ENCODE peak calls at places on chromosomes 1 and 21, in five cellular contexts. One of them, this sample, is unnamed.

GRCh38 chr1:39272027-39272790 is 67.7 kb downstream of the MACF1 start:
- DNase-seq in mesenchymal stem cell: peak; percentile 83
- DNase-seq in neuronal stem cell: no peak
- DNase-seq in IMR-90: peak; percentile 53
- DNase-seq in H9: no peak
- DNase-seq in this sample: peak; percentile 85

GRCh38 chr1:219086956-219087469 is 86.7 kb upstream of the LYPLAL1 start:
- DNase-seq in mesenchymal stem cell: no peak
- DNase-seq in neuronal stem cell: no peak
- DNase-seq in IMR-90: no peak
- DNase-seq in H9: no peak
- DNase-seq in this sample: no peak

GRCh38 chr1:155094622-155094948 is 15.9 kb downstream of the EFNA3 start:
- DNase-seq in mesenchymal stem cell: no peak
- DNase-seq in neuronal stem cell: no peak
- DNase-seq in IMR-90: no peak
- DNase-seq in H9: no peak
- DNase-seq in this sample: no peak

GRCh38 chr1:11784993-11785769 is 20.6 kb downstream of the MTHFR start:
- DNase-seq in mesenchymal stem cell: peak; percentile 66
- DNase-seq in neuronal stem cell: peak; percentile 57
- DNase-seq in IMR-90: peak; percentile 21
- DNase-seq in H9: peak; percentile 93
- DNase-seq in this sample: peak; percentile 82

GRCh38 chr21:46038871-46039397 is 57.4 kb downstream of the COL6A1 start:
- DNase-seq in mesenchymal stem cell: peak; percentile 88
- DNase-seq in neuronal stem cell: no peak
- DNase-seq in IMR-90: peak; percentile 83
- DNase-seq in H9: no peak
- DNase-seq in this sample: no peak

GRCh38 chr1:147243228-147243685 is 773 bp downstream of the CHD1L start:
- DNase-seq in mesenchymal stem cell: no peak
- DNase-seq in neuronal stem cell: no peak
- DNase-seq in IMR-90: peak; percentile 86
- DNase-seq in H9: no peak
- DNase-seq in this sample: peak; percentile 61

GRCh38 chr21:34313116-34313515 is 50.7 kb upstream of the KCNE2 start:
- DNase-seq in mesenchymal stem cell: no peak
- DNase-seq in neuronal stem cell: no peak
- DNase-seq in IMR-90: peak; percentile 6
- DNase-seq in H9: no peak
- DNase-seq in this sample: peak; percentile 22

GRCh38 chr1:201309420-201309819 is 26.1 kb downstream of the PKP1 start:
- DNase-seq in mesenchymal stem cell: peak; percentile 24
- DNase-seq in neuronal stem cell: peak; percentile 57
- DNase-seq in IMR-90: peak; percentile 12
- DNase-seq in H9: peak; percentile 80
- DNase-seq in this sample: peak; percentile 98

GRCh38 chr1:44802306-44803061 is 2.3 kb downstream of the PLK3 start:
- DNase-seq in mesenchymal stem cell: no peak
- DNase-seq in neuronal stem cell: peak; percentile 84
- DNase-seq in IMR-90: no peak
- DNase-seq in H9: no peak
- DNase-seq in this sample: no peak

GRCh38 chr1:226603030-226603960 is 54.7 kb downstream of the STUM start:
- DNase-seq in mesenchymal stem cell: peak; percentile 6
- DNase-seq in neuronal stem cell: no peak
- DNase-seq in IMR-90: peak; percentile 48
- DNase-seq in H9: no peak
- DNase-seq in this sample: no peak

GRCh38 chr1:37255111-37255795 is 219.1 kb upstream of the ZC3H12A start:
- DNase-seq in mesenchymal stem cell: no peak
- DNase-seq in neuronal stem cell: peak; percentile 76
- DNase-seq in IMR-90: no peak
- DNase-seq in H9: peak; percentile 91
- DNase-seq in this sample: peak; percentile 92

GRCh38 chr1:41331546-41331917 is 29.7 kb upstream of the FOXO6 start:
- DNase-seq in mesenchymal stem cell: no peak
- DNase-seq in neuronal stem cell: no peak
- DNase-seq in IMR-90: no peak
- DNase-seq in H9: no peak
- DNase-seq in this sample: no peak

GRCh38 chr1:30033276-30034104 is 689.9 kb downstream of the MATN1 start:
- DNase-seq in mesenchymal stem cell: no peak
- DNase-seq in neuronal stem cell: no peak
- DNase-seq in IMR-90: no peak
- DNase-seq in H9: no peak
- DNase-seq in this sample: no peak

GRCh38 chr1:54810144-54810942 is 9.2 kb upstream of the TTC22 start:
- DNase-seq in mesenchymal stem cell: peak; percentile 56
- DNase-seq in neuronal stem cell: peak; percentile 64
- DNase-seq in IMR-90: peak; percentile 37
- DNase-seq in H9: peak; percentile 83
- DNase-seq in this sample: peak; percentile 68

GRCh38 chr1:24289937-24290595 is 29.1 kb upstream of the GRHL3 start:
- DNase-seq in mesenchymal stem cell: peak; percentile 82
- DNase-seq in neuronal stem cell: no peak
- DNase-seq in IMR-90: peak; percentile 81
- DNase-seq in H9: no peak
- DNase-seq in this sample: no peak

GRCh38 chr1:247357062-247357780 is 25.6 kb upstream of the ZNF496 start:
- DNase-seq in mesenchymal stem cell: peak; percentile 96
- DNase-seq in neuronal stem cell: no peak
- DNase-seq in IMR-90: peak; percentile 91
- DNase-seq in H9: no peak
- DNase-seq in this sample: peak; percentile 94

GRCh38 chr1:39501666-39502065 is 10.2 kb downstream of the BMP8A start:
- DNase-seq in mesenchymal stem cell: no peak
- DNase-seq in neuronal stem cell: no peak
- DNase-seq in IMR-90: peak; percentile 68
- DNase-seq in H9: no peak
- DNase-seq in this sample: no peak

GRCh38 chr1:5980314-5981008 is 11.8 kb downstream of the NPHP4 start:
- DNase-seq in mesenchymal stem cell: peak; percentile 69
- DNase-seq in neuronal stem cell: peak; percentile 51
- DNase-seq in IMR-90: peak; percentile 34
- DNase-seq in H9: peak; percentile 95
- DNase-seq in this sample: peak; percentile 97

GRCh38 chr1:204461331-204462228 is 33.0 kb downstream of the PIK3C2B start:
- DNase-seq in mesenchymal stem cell: no peak
- DNase-seq in neuronal stem cell: no peak
- DNase-seq in IMR-90: no peak
- DNase-seq in H9: no peak
- DNase-seq in this sample: no peak

GRCh38 chr1:207981976-207982375 is 71.1 kb upstream of the CD34 start:
- DNase-seq in mesenchymal stem cell: no peak
- DNase-seq in neuronal stem cell: no peak
- DNase-seq in IMR-90: no peak
- DNase-seq in H9: peak; percentile 78
- DNase-seq in this sample: peak; percentile 77

GRCh38 chr1:59022799-59023198 is 239.0 kb upstream of the JUN start:
- DNase-seq in mesenchymal stem cell: no peak
- DNase-seq in neuronal stem cell: no peak
- DNase-seq in IMR-90: no peak
- DNase-seq in H9: no peak
- DNase-seq in this sample: no peak

GRCh38 chr1:84350104-84350503 is 48.2 kb upstream of the DNASE2B start:
- DNase-seq in mesenchymal stem cell: no peak
- DNase-seq in neuronal stem cell: no peak
- DNase-seq in IMR-90: no peak
- DNase-seq in H9: no peak
- DNase-seq in this sample: no peak

GRCh38 chr21:45109831-45110492 is 35.6 kb downstream of the ADARB1 start:
- DNase-seq in mesenchymal stem cell: peak; percentile 56
- DNase-seq in neuronal stem cell: no peak
- DNase-seq in IMR-90: no peak
- DNase-seq in H9: no peak
- DNase-seq in this sample: no peak

GRCh38 chr1:79398501-79398900 is 392.0 kb upstream of the ADGRL4 start:
- DNase-seq in mesenchymal stem cell: no peak
- DNase-seq in neuronal stem cell: no peak
- DNase-seq in IMR-90: no peak
- DNase-seq in H9: no peak
- DNase-seq in this sample: no peak

GRCh38 chr1:116415699-116416533 is 42.9 kb downstream of the ATP1A1 start:
- DNase-seq in mesenchymal stem cell: no peak
- DNase-seq in neuronal stem cell: peak; percentile 29
- DNase-seq in IMR-90: peak; percentile 18
- DNase-seq in H9: peak; percentile 55
- DNase-seq in this sample: peak; percentile 96

GRCh38 chr1:170864238-170864637 is 71.1 kb upstream of the MROH9 start:
- DNase-seq in mesenchymal stem cell: no peak
- DNase-seq in neuronal stem cell: no peak
- DNase-seq in IMR-90: peak; percentile 3
- DNase-seq in H9: no peak
- DNase-seq in this sample: no peak

GRCh38 chr1:162319510-162320160 is 57.0 kb downstream of the SPATA46 start:
- DNase-seq in mesenchymal stem cell: no peak
- DNase-seq in neuronal stem cell: no peak
- DNase-seq in IMR-90: peak; percentile 16
- DNase-seq in H9: no peak
- DNase-seq in this sample: no peak

GRCh38 chr1:63327417-63328139 is 5.2 kb downstream of the FOXD3 start:
- DNase-seq in mesenchymal stem cell: peak; percentile 54
- DNase-seq in neuronal stem cell: peak; percentile 82
- DNase-seq in IMR-90: peak; percentile 62
- DNase-seq in H9: peak; percentile 93
- DNase-seq in this sample: peak; percentile 89

GRCh38 chr1:163170975-163171676 is 31.6 kb downstream of the RGS5 start:
- DNase-seq in mesenchymal stem cell: peak; percentile 27
- DNase-seq in neuronal stem cell: no peak
- DNase-seq in IMR-90: peak; percentile 47
- DNase-seq in H9: no peak
- DNase-seq in this sample: no peak

GRCh38 chr1:31575373-31576140 is 758 bp upstream of the TINAGL1 start:
- DNase-seq in mesenchymal stem cell: no peak
- DNase-seq in neuronal stem cell: no peak
- DNase-seq in IMR-90: no peak
- DNase-seq in H9: no peak
- DNase-seq in this sample: peak; percentile 39

GRCh38 chr1:30652151-30652915 is 71.1 kb downstream of the MATN1 start:
- DNase-seq in mesenchymal stem cell: no peak
- DNase-seq in neuronal stem cell: no peak
- DNase-seq in IMR-90: no peak
- DNase-seq in H9: no peak
- DNase-seq in this sample: peak; percentile 42

GRCh38 chr1:3312894-3313578 is 141.4 kb upstream of the ARHGEF16 start:
- DNase-seq in mesenchymal stem cell: peak; percentile 99
- DNase-seq in neuronal stem cell: peak; percentile 67
- DNase-seq in IMR-90: peak; percentile 99
- DNase-seq in H9: peak; percentile 77
- DNase-seq in this sample: peak; percentile 95

GRCh38 chr1:48216276-48216675 is 6.2 kb upstream of the SLC5A9 start:
- DNase-seq in mesenchymal stem cell: no peak
- DNase-seq in neuronal stem cell: no peak
- DNase-seq in IMR-90: no peak
- DNase-seq in H9: peak; percentile 12
- DNase-seq in this sample: no peak

DNA sequence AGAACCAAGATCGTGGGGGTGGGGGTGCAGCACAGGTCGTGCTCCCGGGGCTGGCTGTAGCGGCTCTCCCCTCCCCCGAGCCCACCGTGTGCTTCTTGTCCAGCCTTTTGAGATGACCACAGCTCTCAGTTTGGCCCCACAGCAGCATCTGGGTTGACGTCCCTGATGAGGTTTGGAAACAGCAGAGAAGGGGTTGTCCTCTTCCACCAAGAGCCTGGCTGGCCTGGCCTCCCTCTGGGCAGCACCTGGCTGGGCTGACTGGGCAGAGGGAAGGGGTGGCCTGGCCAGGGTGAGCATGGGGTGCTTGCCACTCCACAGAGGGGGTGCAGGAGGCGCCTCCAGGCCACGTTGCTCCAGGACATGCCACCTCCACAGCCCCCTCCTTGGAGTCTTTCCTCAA is 61.5 kb downstream of the SKI start:
- DNase-seq in mesenchymal stem cell: no peak
- DNase-seq in neuronal stem cell: no peak
- DNase-seq in IMR-90: no peak
- DNase-seq in H9: no peak
- DNase-seq in this sample: no peak
- H3K4me1 ChIP-seq in mesenchymal stem cell: peaks cover 63% of the 10 kb centered on the region
- H3K4me1 ChIP-seq in neuronal stem cell: peaks cover 5% of the 10 kb centered on the region
- H3K4me1 ChIP-seq in IMR-90: peaks cover 45% of the 10 kb centered on the region
- H3K4me1 ChIP-seq in H9: no peaks in the 10 kb centered on the region
- H3K4me1 ChIP-seq in this sample: peaks cover 4% of the 10 kb centered on the region

DNA sequence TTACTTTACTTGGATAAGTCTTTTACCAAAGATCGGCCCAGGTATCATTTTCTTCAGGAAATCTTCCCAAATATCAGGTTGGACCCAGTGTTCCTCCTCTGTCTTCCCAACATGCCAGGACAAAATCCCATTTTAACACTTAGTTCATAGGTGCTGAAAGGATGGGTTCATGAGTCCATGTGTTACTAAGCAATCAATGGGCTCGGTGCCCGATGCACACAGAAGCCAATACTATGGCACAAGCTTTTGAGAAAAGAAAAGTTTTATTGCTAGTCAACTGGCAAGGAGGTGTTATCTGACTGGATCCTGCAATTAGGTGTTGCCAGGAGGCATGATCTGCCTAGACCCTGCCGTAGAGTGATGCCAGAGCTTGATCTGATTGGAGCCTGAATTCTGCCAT is 133.3 kb upstream of the SLC44A3 start:
- DNase-seq in mesenchymal stem cell: no peak
- DNase-seq in neuronal stem cell: no peak
- DNase-seq in IMR-90: no peak
- DNase-seq in H9: no peak
- DNase-seq in this sample: no peak
- H2BK120ac ChIP-seq in mesenchymal stem cell: no peak overlapping the region
- H2BK120ac ChIP-seq in neuronal stem cell: no peak overlapping the region
- H2BK120ac ChIP-seq in IMR-90: peak overlapping the region; percentile 57
- H2BK120ac ChIP-seq in H9: no peak overlapping the region
- H2BK120ac ChIP-seq in this sample: no peak overlapping the region

GRCh38 chr1:227901239-227901905 is 46.4 kb downstream of the WNT9A start:
- DNase-seq in mesenchymal stem cell: no peak
- DNase-seq in neuronal stem cell: no peak
- DNase-seq in IMR-90: no peak
- DNase-seq in H9: peak; percentile 17
- DNase-seq in this sample: no peak
- H3K4ac ChIP-seq in mesenchymal stem cell: no peak overlapping the region
- H3K4ac ChIP-seq in neuronal stem cell: peak overlapping the region; percentile 37
- H3K4ac ChIP-seq in IMR-90: no peak overlapping the region
- H3K4ac ChIP-seq in H9: no peak overlapping the region
- H3K4ac ChIP-seq in this sample: no peak overlapping the region

GRCh38 chr1:246065592-246065991 is 441.5 kb downstream of the SMYD3 start:
- DNase-seq in mesenchymal stem cell: no peak
- DNase-seq in neuronal stem cell: no peak
- DNase-seq in IMR-90: no peak
- DNase-seq in H9: no peak
- DNase-seq in this sample: peak; percentile 88
- H3K4me1 ChIP-seq in mesenchymal stem cell: peaks cover 2% of the 10 kb centered on the region
- H3K4me1 ChIP-seq in neuronal stem cell: peaks cover 16% of the 10 kb centered on the region
- H3K4me1 ChIP-seq in IMR-90: peaks cover 6% of the 10 kb centered on the region
- H3K4me1 ChIP-seq in H9: peaks cover 3% of the 10 kb centered on the region
- H3K4me1 ChIP-seq in this sample: peaks cover 17% of the 10 kb centered on the region

DNA sequence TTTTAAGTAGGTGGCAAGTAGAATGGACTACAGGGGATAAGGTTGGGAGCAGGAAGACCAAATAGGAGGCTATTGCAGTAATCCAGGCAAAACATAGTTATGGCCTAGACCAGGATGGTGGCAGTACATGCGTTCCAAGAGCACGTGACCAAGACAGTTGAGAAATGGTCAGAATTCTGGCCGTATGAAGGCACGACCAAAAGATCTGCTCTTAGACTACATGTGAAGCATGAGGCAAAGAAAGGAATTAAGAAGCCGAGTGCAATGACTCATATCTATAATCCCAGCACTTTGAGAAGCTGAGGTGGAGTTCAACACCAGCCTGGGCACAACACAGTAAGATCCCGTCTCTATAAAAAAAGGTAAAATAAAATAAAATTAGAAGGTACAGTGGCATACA is 71.3 kb downstream of the LUZP1 start:
- DNase-seq in mesenchymal stem cell: peak; percentile 39
- DNase-seq in neuronal stem cell: no peak
- DNase-seq in IMR-90: peak; percentile 21
- DNase-seq in H9: no peak
- DNase-seq in this sample: no peak
- H2BK120ac ChIP-seq in mesenchymal stem cell: no peak overlapping the region
- H2BK120ac ChIP-seq in neuronal stem cell: no peak overlapping the region
- H2BK120ac ChIP-seq in IMR-90: no peak overlapping the region
- H2BK120ac ChIP-seq in H9: no peak overlapping the region
- H2BK120ac ChIP-seq in this sample: no peak overlapping the region

This sample was measured in mesendoderm.